ENCODE peak calls at places on chromosomes 4 and X, in eight cellular contexts. P is T47D; L is ACHN; E is activated CD4-positive, alpha-beta T cell treated with anti-CD3 and anti-CD28 coated beads, Interleukin-2, amount 50 U/mL, for 24 hours; R is substantia nigra; C is OCI-LY7; F is fibroblast of pulmonary artery; Y is dermis microvascular lymphatic vessel endothelial cell. M is an unnamed sample.

GRCh38 chrX:134971926-134972325 is 18.9 kb upstream of the SMIM10 start:
- DNase-seq in C (no peak), E (no peak), Y (no peak), F (no peak), R (no peak), P (no peak), L (no peak), M (no peak)

GRCh38 chrX:20461576-20461975 is 194.9 kb upstream of the RPS6KA3 start:
- DNase-seq in L (peak), Y (peak), F (peak), E (no peak), R (no peak), P (no peak), C (no peak), M (no peak)

GRCh38 chrX:39808471-39808917 is 289.3 kb downstream of the BCOR start:
- DNase-seq in C (no peak), F (peak), R (no peak), P (no peak), L (no peak), Y (peak), E (no peak), M (no peak)

GRCh38 chrX:154136627-154137161 is 7.3 kb upstream of the OPN1LW start:
- DNase-seq in C (peak), F (peak), Y (peak), P (peak), L (peak), R (no peak), E (peak), M (peak)

GRCh38 chrX:16212024-16212423 is 44.7 kb downstream of the MAGEB17 start:
- DNase-seq in L (peak), C (no peak), E (no peak), P (no peak), F (peak), R (no peak), Y (no peak), M (peak)

GRCh38 chr4:24476209-24476781 is 108.1 kb downstream of the DHX15 start:
- DNase-seq in P (no peak), C (peak), R (no peak), F (peak), L (peak), E (no peak), Y (no peak), M (no peak)

GRCh38 chr4:185247151-185247550 is 37.8 kb downstream of the SNX25 start:
- DNase-seq in E (no peak), R (no peak), Y (peak), P (no peak), L (no peak), C (no peak), F (no peak), M (no peak)

GRCh38 chr4:78829296-78829695 is 53.1 kb downstream of the BMP2K start:
- DNase-seq in R (no peak), Y (no peak), F (no peak), C (no peak), L (no peak), P (no peak), E (no peak), M (no peak)

GRCh38 chr4:169795585-169795984 is 37.8 kb upstream of the HPF1 start:
- DNase-seq in F (peak), Y (peak), R (no peak), E (no peak), L (peak), C (no peak), P (no peak), M (no peak)

GRCh38 chr4:7828011-7828720 is 111.5 kb downstream of the AFAP1 start:
- DNase-seq in Y (peak), P (no peak), E (peak), L (no peak), F (peak), R (no peak), C (no peak), M (no peak)

GRCh38 chrX:141405878-141406492 is 163.7 kb upstream of the SPANXC start:
- DNase-seq in L (peak), R (no peak), Y (peak), P (peak), F (peak), C (no peak), E (no peak), M (no peak)

GRCh38 chr4:128428397-128428796 is 140.8 kb upstream of the PGRMC2 start:
- DNase-seq in Y (no peak), E (no peak), F (no peak), P (no peak), C (no peak), R (no peak), L (peak), M (no peak)

GRCh38 chr4:19880205-19880604 is 371.5 kb upstream of the SLIT2 start:
- DNase-seq in Y (no peak), L (no peak), F (peak), R (no peak), P (no peak), C (no peak), E (no peak), M (no peak)

GRCh38 chr4:6278801-6279197 is 9.1 kb downstream of the WFS1 start:
- DNase-seq in C (no peak), R (no peak), Y (peak), F (peak), P (no peak), E (no peak), L (no peak), M (no peak)

GRCh38 chr4:10416441-10416840 is 40.8 kb downstream of the ZNF518B start:
- DNase-seq in F (no peak), R (no peak), P (no peak), E (no peak), C (no peak), Y (no peak), L (no peak), M (no peak)

GRCh38 chr4:124509151-124509550 is 203.4 kb downstream of the ANKRD50 start:
- DNase-seq in L (no peak), C (no peak), Y (no peak), F (no peak), R (no peak), P (no peak), E (no peak), M (no peak)

GRCh38 chr4:112704991-112705845 is 68.3 kb downstream of the LARP7 start:
- DNase-seq in Y (peak), F (peak), R (no peak), L (peak), E (no peak), P (peak), C (no peak), M (peak)

GRCh38 chrX:19630228-19630627 is 114.9 kb upstream of the MAP3K15 start:
- DNase-seq in P (no peak), R (no peak), L (no peak), Y (no peak), E (no peak), F (no peak), C (peak), M (no peak)

GRCh38 chr4:184957451-184958115 is 60.7 kb upstream of the HELT start:
- DNase-seq in Y (no peak), R (no peak), P (no peak), L (no peak), F (no peak), C (no peak), E (no peak), M (no peak)

GRCh38 chr4:3204021-3204431 is 44.9 kb upstream of the MSANTD1 start:
- DNase-seq in E (no peak), L (no peak), Y (no peak), F (peak), C (no peak), R (no peak), P (no peak), M (peak)

GRCh38 chrX:9433596-9433995 is 31.3 kb upstream of the TBL1X start:
- DNase-seq in L (no peak), Y (no peak), F (no peak), C (no peak), P (no peak), E (no peak), R (no peak), M (no peak)

GRCh38 chr4:71441186-71442169 is 102.7 kb downstream of the SLC4A4 start:
- DNase-seq in C (no peak), P (no peak), R (no peak), Y (no peak), F (no peak), L (peak), E (no peak), M (no peak)

GRCh38 chrX:119999087-119999634 is 55.6 kb upstream of the NKAP start:
- DNase-seq in R (no peak), E (no peak), Y (no peak), P (no peak), C (no peak), L (no peak), F (no peak), M (no peak)

GRCh38 chrX:139094671-139095592 is 383.4 kb upstream of the FGF13 start:
- DNase-seq in E (no peak), L (no peak), F (no peak), R (no peak), C (no peak), Y (no peak), P (no peak), M (no peak)

GRCh38 chr4:3721627-3722026 is 44.6 kb upstream of the ADRA2C start:
- DNase-seq in R (peak), Y (no peak), L (no peak), C (no peak), E (no peak), P (no peak), F (no peak), M (peak)

GRCh38 chrX:7709845-7710244 is 133.1 kb upstream of the VCX start:
- DNase-seq in Y (no peak), F (no peak), L (no peak), R (no peak), C (no peak), E (no peak), P (no peak), M (no peak)

GRCh38 chr4:165384608-165385007 is 5.8 kb downstream of the CPE start:
- DNase-seq in P (no peak), L (peak), F (peak), E (no peak), Y (no peak), R (no peak), C (no peak), M (no peak)

GRCh38 chr4:123349401-123350190 is 47.0 kb upstream of the SPRY1 start:
- DNase-seq in C (no peak), F (peak), Y (no peak), L (no peak), E (no peak), R (no peak), P (no peak), M (no peak)

GRCh38 chr4:72629540-72629939 is 60.5 kb upstream of the ADAMTS3 start:
- DNase-seq in Y (no peak), E (no peak), F (peak), P (no peak), C (no peak), L (peak), R (no peak), M (no peak)

GRCh38 chrX:132407704-132408103 is 81.1 kb downstream of the MBNL3 start:
- DNase-seq in P (no peak), R (no peak), Y (no peak), L (no peak), C (no peak), E (no peak), F (no peak), M (no peak)

M was measured in pancreas.